ENCODE peak calls at places on chromosomes 11 and 22, in six cellular contexts. E, O, F, L, K and S are unnamed samples.

GRCh38 chr11:34300571-34301295 is 57.1 kb downstream of the ABTB2 start:
- DNase-seq in E (no peak), O (no peak), F (no peak), L (no peak), K (no peak), S (no peak)

GRCh38 chr22:44597616-44598015 is 99.6 kb upstream of the RTL6 start:
- DNase-seq in E (no peak), O (no peak), F (peak), L (no peak), K (no peak), S (no peak)

GRCh38 chr11:72602250-72602904 is 71.8 kb downstream of the PDE2A start:
- DNase-seq in E (no peak), O (no peak), F (no peak), L (no peak), K (no peak), S (no peak)

GRCh38 chr11:63906585-63906984 is 10.4 kb downstream of the RCOR2 start:
- DNase-seq in E (peak), O (no peak), F (no peak), L (no peak), K (peak), S (no peak)

GRCh38 chr22:44360686-44361381 is 48.1 kb upstream of the SHISAL1 start:
- DNase-seq in E (no peak), O (peak), F (peak), L (peak), K (no peak), S (peak)

GRCh38 chr22:20727118-20728015 is 46.5 kb upstream of the SERPIND1 start:
- DNase-seq in E (no peak), O (no peak), F (no peak), L (no peak), K (no peak), S (no peak)

GRCh38 chr11:45900916-45901617 is 6.0 kb downstream of the FREY1 start:
- DNase-seq in E (no peak), O (no peak), F (no peak), L (peak), K (no peak), S (no peak)

GRCh38 chr11:85028329-85029101 is 598.6 kb downstream of the DLG2 start:
- DNase-seq in E (no peak), O (no peak), F (no peak), L (no peak), K (no peak), S (no peak)

GRCh38 chr11:15655552-15655951 is 540.8 kb downstream of the INSC start:
- DNase-seq in E (no peak), O (no peak), F (no peak), L (no peak), K (no peak), S (no peak)

GRCh38 chr22:16601437-16602223 is 9.0 kb upstream of the CCT8L2 start:
- DNase-seq in E (no peak), O (no peak), F (no peak), L (peak), K (peak), S (no peak)

GRCh38 chr11:71470956-71471355 is 18.0 kb downstream of the NADSYN1 start:
- DNase-seq in E (no peak), O (no peak), F (no peak), L (no peak), K (no peak), S (no peak)

GRCh38 chr11:416757-417621 is 2.2 kb upstream of the SIGIRR start:
- DNase-seq in E (peak), O (no peak), F (peak), L (no peak), K (peak), S (peak)

GRCh38 chr22:17579535-17579981 is 16.3 kb downstream of the SLC25A18 start:
- DNase-seq in E (no peak), O (no peak), F (no peak), L (no peak), K (no peak), S (no peak)

GRCh38 chr22:24284747-24285203 is 14.1 kb downstream of the SPECC1L start:
- DNase-seq in E (no peak), O (no peak), F (peak), L (no peak), K (no peak), S (peak)

GRCh38 chr11:111770581-111771134 is 4.5 kb upstream of the PPP2R1B start:
- DNase-seq in E (no peak), O (no peak), F (no peak), L (no peak), K (no peak), S (no peak)

GRCh38 chr22:50312371-50312770 is 4.9 kb upstream of the PLXNB2 start:
- DNase-seq in E (no peak), O (no peak), F (no peak), L (no peak), K (no peak), S (no peak)

GRCh38 chr11:125274774-125275173 is 110.2 kb downstream of the PKNOX2 start:
- DNase-seq in E (no peak), O (no peak), F (no peak), L (no peak), K (no peak), S (no peak)

GRCh38 chr11:11265994-11266606 is 87.0 kb downstream of the CSNK2A3 start:
- DNase-seq in E (peak), O (no peak), F (no peak), L (no peak), K (peak), S (no peak)

GRCh38 chr11:64355078-64355940 is 3.7 kb upstream of the RPS6KA4 start:
- DNase-seq in E (no peak), O (peak), F (peak), L (peak), K (peak), S (peak)

GRCh38 chr11:126500981-126501380 is 145.5 kb downstream of the ST3GAL4 start:
- DNase-seq in E (no peak), O (no peak), F (no peak), L (no peak), K (no peak), S (no peak)